ENCODE peak calls at places on chromosomes 13 and 19, in ten cellular contexts. One of them, this sample, is unnamed.

GRCh38 chr19:8367327-8368001 is 3.5 kb downstream of the ANGPTL4 start:
- DNase-seq in testis: peak
- DNase-seq in mucosa of gallbladder: peak
- DNase-seq in activated CD8-positive, alpha-beta memory T cell treated with anti-CD3 and anti-CD28 coated beads for 24 hours: no peak
- DNase-seq in transverse colon: peak
- DNase-seq in smooth muscle cell of the brain vasculature: peak
- DNase-seq in hypothalamus: peak
- DNase-seq in CD4-positive, alpha-beta memory T cell: no peak
- DNase-seq in amniotic stem cell: peak
- DNase-seq in naive thymus-derived CD4-positive, alpha-beta T cell: no peak
- DNase-seq in this sample: peak

GRCh38 chr19:18253130-18253529 is 21.1 kb downstream of the IQCN start:
- DNase-seq in testis: no peak
- DNase-seq in mucosa of gallbladder: no peak
- DNase-seq in activated CD8-positive, alpha-beta memory T cell treated with anti-CD3 and anti-CD28 coated beads for 24 hours: no peak
- DNase-seq in transverse colon: no peak
- DNase-seq in smooth muscle cell of the brain vasculature: no peak
- DNase-seq in hypothalamus: no peak
- DNase-seq in CD4-positive, alpha-beta memory T cell: no peak
- DNase-seq in amniotic stem cell: no peak
- DNase-seq in naive thymus-derived CD4-positive, alpha-beta T cell: no peak
- DNase-seq in this sample: no peak

GRCh38 chr13:99224019-99224418 is 23.4 kb downstream of the UBAC2 start:
- DNase-seq in testis: no peak
- DNase-seq in mucosa of gallbladder: no peak
- DNase-seq in activated CD8-positive, alpha-beta memory T cell treated with anti-CD3 and anti-CD28 coated beads for 24 hours: no peak
- DNase-seq in transverse colon: no peak
- DNase-seq in smooth muscle cell of the brain vasculature: no peak
- DNase-seq in hypothalamus: no peak
- DNase-seq in CD4-positive, alpha-beta memory T cell: peak
- DNase-seq in amniotic stem cell: no peak
- DNase-seq in naive thymus-derived CD4-positive, alpha-beta T cell: no peak
- DNase-seq in this sample: no peak

GRCh38 chr19:38134538-38135149 is 89.4 kb downstream of the DPF1 start:
- DNase-seq in testis: peak
- DNase-seq in mucosa of gallbladder: peak
- DNase-seq in activated CD8-positive, alpha-beta memory T cell treated with anti-CD3 and anti-CD28 coated beads for 24 hours: no peak
- DNase-seq in transverse colon: peak
- DNase-seq in smooth muscle cell of the brain vasculature: no peak
- DNase-seq in hypothalamus: no peak
- DNase-seq in CD4-positive, alpha-beta memory T cell: no peak
- DNase-seq in amniotic stem cell: no peak
- DNase-seq in naive thymus-derived CD4-positive, alpha-beta T cell: no peak
- DNase-seq in this sample: no peak

GRCh38 chr13:33349314-33349995 is 63.9 kb upstream of the STARD13 start:
- DNase-seq in testis: peak
- DNase-seq in mucosa of gallbladder: peak
- DNase-seq in activated CD8-positive, alpha-beta memory T cell treated with anti-CD3 and anti-CD28 coated beads for 24 hours: no peak
- DNase-seq in transverse colon: peak
- DNase-seq in smooth muscle cell of the brain vasculature: no peak
- DNase-seq in hypothalamus: no peak
- DNase-seq in CD4-positive, alpha-beta memory T cell: no peak
- DNase-seq in amniotic stem cell: no peak
- DNase-seq in naive thymus-derived CD4-positive, alpha-beta T cell: no peak
- DNase-seq in this sample: no peak

GRCh38 chr19:46515879-46516350 is 20.2 kb upstream of the PNMA8B start:
- DNase-seq in testis: no peak
- DNase-seq in mucosa of gallbladder: no peak
- DNase-seq in activated CD8-positive, alpha-beta memory T cell treated with anti-CD3 and anti-CD28 coated beads for 24 hours: no peak
- DNase-seq in transverse colon: no peak
- DNase-seq in smooth muscle cell of the brain vasculature: no peak
- DNase-seq in hypothalamus: no peak
- DNase-seq in CD4-positive, alpha-beta memory T cell: no peak
- DNase-seq in amniotic stem cell: no peak
- DNase-seq in naive thymus-derived CD4-positive, alpha-beta T cell: peak
- DNase-seq in this sample: no peak

GRCh38 chr13:103188688-103189326 is 122.6 kb upstream of the SLC10A2 start:
- DNase-seq in testis: no peak
- DNase-seq in mucosa of gallbladder: no peak
- DNase-seq in activated CD8-positive, alpha-beta memory T cell treated with anti-CD3 and anti-CD28 coated beads for 24 hours: no peak
- DNase-seq in transverse colon: no peak
- DNase-seq in smooth muscle cell of the brain vasculature: no peak
- DNase-seq in hypothalamus: no peak
- DNase-seq in CD4-positive, alpha-beta memory T cell: no peak
- DNase-seq in amniotic stem cell: peak
- DNase-seq in naive thymus-derived CD4-positive, alpha-beta T cell: no peak
- DNase-seq in this sample: no peak

GRCh38 chr13:105991622-105992254 is 543.7 kb downstream of the EFNB2 start:
- DNase-seq in testis: no peak
- DNase-seq in mucosa of gallbladder: peak
- DNase-seq in activated CD8-positive, alpha-beta memory T cell treated with anti-CD3 and anti-CD28 coated beads for 24 hours: no peak
- DNase-seq in transverse colon: no peak
- DNase-seq in smooth muscle cell of the brain vasculature: peak
- DNase-seq in hypothalamus: peak
- DNase-seq in CD4-positive, alpha-beta memory T cell: no peak
- DNase-seq in amniotic stem cell: no peak
- DNase-seq in naive thymus-derived CD4-positive, alpha-beta T cell: no peak
- DNase-seq in this sample: no peak

GRCh38 chr13:78576266-78576665 is 27.1 kb downstream of the POU4F1 start:
- DNase-seq in testis: no peak
- DNase-seq in mucosa of gallbladder: no peak
- DNase-seq in activated CD8-positive, alpha-beta memory T cell treated with anti-CD3 and anti-CD28 coated beads for 24 hours: no peak
- DNase-seq in transverse colon: no peak
- DNase-seq in smooth muscle cell of the brain vasculature: no peak
- DNase-seq in hypothalamus: no peak
- DNase-seq in CD4-positive, alpha-beta memory T cell: no peak
- DNase-seq in amniotic stem cell: no peak
- DNase-seq in naive thymus-derived CD4-positive, alpha-beta T cell: no peak
- DNase-seq in this sample: no peak

GRCh38 chr13:89763011-89763410 is 1584.5 kb upstream of the MIR17HG start:
- DNase-seq in testis: no peak
- DNase-seq in mucosa of gallbladder: no peak
- DNase-seq in activated CD8-positive, alpha-beta memory T cell treated with anti-CD3 and anti-CD28 coated beads for 24 hours: no peak
- DNase-seq in transverse colon: no peak
- DNase-seq in smooth muscle cell of the brain vasculature: no peak
- DNase-seq in hypothalamus: no peak
- DNase-seq in CD4-positive, alpha-beta memory T cell: no peak
- DNase-seq in amniotic stem cell: no peak
- DNase-seq in naive thymus-derived CD4-positive, alpha-beta T cell: no peak
- DNase-seq in this sample: no peak

GRCh38 chr13:43493496-43494000 is 293.2 kb downstream of the ENOX1 start:
- DNase-seq in testis: no peak
- DNase-seq in mucosa of gallbladder: no peak
- DNase-seq in activated CD8-positive, alpha-beta memory T cell treated with anti-CD3 and anti-CD28 coated beads for 24 hours: no peak
- DNase-seq in transverse colon: no peak
- DNase-seq in smooth muscle cell of the brain vasculature: no peak
- DNase-seq in hypothalamus: no peak
- DNase-seq in CD4-positive, alpha-beta memory T cell: no peak
- DNase-seq in amniotic stem cell: no peak
- DNase-seq in naive thymus-derived CD4-positive, alpha-beta T cell: no peak
- DNase-seq in this sample: no peak

GRCh38 chr19:1455336-1456120 is 5.6 kb downstream of the APC2 start:
- DNase-seq in testis: peak
- DNase-seq in mucosa of gallbladder: peak
- DNase-seq in activated CD8-positive, alpha-beta memory T cell treated with anti-CD3 and anti-CD28 coated beads for 24 hours: no peak
- DNase-seq in transverse colon: peak
- DNase-seq in smooth muscle cell of the brain vasculature: no peak
- DNase-seq in hypothalamus: peak
- DNase-seq in CD4-positive, alpha-beta memory T cell: peak
- DNase-seq in amniotic stem cell: no peak
- DNase-seq in naive thymus-derived CD4-positive, alpha-beta T cell: peak
- DNase-seq in this sample: no peak

GRCh38 chr19:41701401-41702075 is 6.9 kb upstream of the CEACAM5 start:
- DNase-seq in testis: no peak
- DNase-seq in mucosa of gallbladder: no peak
- DNase-seq in activated CD8-positive, alpha-beta memory T cell treated with anti-CD3 and anti-CD28 coated beads for 24 hours: peak
- DNase-seq in transverse colon: peak
- DNase-seq in smooth muscle cell of the brain vasculature: no peak
- DNase-seq in hypothalamus: no peak
- DNase-seq in CD4-positive, alpha-beta memory T cell: no peak
- DNase-seq in amniotic stem cell: no peak
- DNase-seq in naive thymus-derived CD4-positive, alpha-beta T cell: no peak
- DNase-seq in this sample: peak

GRCh38 chr19:10908380-10908960 is 20.0 kb downstream of the YIPF2 start:
- DNase-seq in testis: no peak
- DNase-seq in mucosa of gallbladder: no peak
- DNase-seq in activated CD8-positive, alpha-beta memory T cell treated with anti-CD3 and anti-CD28 coated beads for 24 hours: no peak
- DNase-seq in transverse colon: no peak
- DNase-seq in smooth muscle cell of the brain vasculature: no peak
- DNase-seq in hypothalamus: no peak
- DNase-seq in CD4-positive, alpha-beta memory T cell: no peak
- DNase-seq in amniotic stem cell: no peak
- DNase-seq in naive thymus-derived CD4-positive, alpha-beta T cell: no peak
- DNase-seq in this sample: no peak

GRCh38 chr13:35765387-35765786 is 288.9 kb upstream of the MAB21L1 start:
- DNase-seq in testis: no peak
- DNase-seq in mucosa of gallbladder: no peak
- DNase-seq in activated CD8-positive, alpha-beta memory T cell treated with anti-CD3 and anti-CD28 coated beads for 24 hours: no peak
- DNase-seq in transverse colon: no peak
- DNase-seq in smooth muscle cell of the brain vasculature: no peak
- DNase-seq in hypothalamus: no peak
- DNase-seq in CD4-positive, alpha-beta memory T cell: no peak
- DNase-seq in amniotic stem cell: no peak
- DNase-seq in naive thymus-derived CD4-positive, alpha-beta T cell: no peak
- DNase-seq in this sample: no peak

GRCh38 chr13:47555235-47555634 is 445.8 kb downstream of the SUCLA2 start:
- DNase-seq in testis: no peak
- DNase-seq in mucosa of gallbladder: no peak
- DNase-seq in activated CD8-positive, alpha-beta memory T cell treated with anti-CD3 and anti-CD28 coated beads for 24 hours: no peak
- DNase-seq in transverse colon: no peak
- DNase-seq in smooth muscle cell of the brain vasculature: no peak
- DNase-seq in hypothalamus: no peak
- DNase-seq in CD4-positive, alpha-beta memory T cell: no peak
- DNase-seq in amniotic stem cell: no peak
- DNase-seq in naive thymus-derived CD4-positive, alpha-beta T cell: no peak
- DNase-seq in this sample: no peak

GRCh38 chr19:18173572-18174294 is at the start of gene IFI30:
- DNase-seq in testis: peak
- DNase-seq in mucosa of gallbladder: peak
- DNase-seq in activated CD8-positive, alpha-beta memory T cell treated with anti-CD3 and anti-CD28 coated beads for 24 hours: peak
- DNase-seq in transverse colon: peak
- DNase-seq in smooth muscle cell of the brain vasculature: no peak
- DNase-seq in hypothalamus: peak
- DNase-seq in CD4-positive, alpha-beta memory T cell: peak
- DNase-seq in amniotic stem cell: no peak
- DNase-seq in naive thymus-derived CD4-positive, alpha-beta T cell: peak
- DNase-seq in this sample: no peak

GRCh38 chr19:33064778-33065550 is at the start of gene RHPN2:
- DNase-seq in testis: peak
- DNase-seq in mucosa of gallbladder: peak
- DNase-seq in activated CD8-positive, alpha-beta memory T cell treated with anti-CD3 and anti-CD28 coated beads for 24 hours: peak
- DNase-seq in transverse colon: peak
- DNase-seq in smooth muscle cell of the brain vasculature: no peak
- DNase-seq in hypothalamus: peak
- DNase-seq in CD4-positive, alpha-beta memory T cell: no peak
- DNase-seq in amniotic stem cell: no peak
- DNase-seq in naive thymus-derived CD4-positive, alpha-beta T cell: no peak
- DNase-seq in this sample: peak

GRCh38 chr13:110685305-110685704 is 20.6 kb downstream of the CARS2 start:
- DNase-seq in testis: no peak
- DNase-seq in mucosa of gallbladder: peak
- DNase-seq in activated CD8-positive, alpha-beta memory T cell treated with anti-CD3 and anti-CD28 coated beads for 24 hours: no peak
- DNase-seq in transverse colon: no peak
- DNase-seq in smooth muscle cell of the brain vasculature: no peak
- DNase-seq in hypothalamus: no peak
- DNase-seq in CD4-positive, alpha-beta memory T cell: no peak
- DNase-seq in amniotic stem cell: no peak
- DNase-seq in naive thymus-derived CD4-positive, alpha-beta T cell: no peak
- DNase-seq in this sample: no peak

GRCh38 chr13:97911311-97912138 is 42.0 kb upstream of the IPO5 start:
- DNase-seq in testis: no peak
- DNase-seq in mucosa of gallbladder: no peak
- DNase-seq in activated CD8-positive, alpha-beta memory T cell treated with anti-CD3 and anti-CD28 coated beads for 24 hours: no peak
- DNase-seq in transverse colon: no peak
- DNase-seq in smooth muscle cell of the brain vasculature: no peak
- DNase-seq in hypothalamus: no peak
- DNase-seq in CD4-positive, alpha-beta memory T cell: no peak
- DNase-seq in amniotic stem cell: no peak
- DNase-seq in naive thymus-derived CD4-positive, alpha-beta T cell: no peak
- DNase-seq in this sample: no peak

GRCh38 chr19:16330368-16330801 is 5.8 kb downstream of the KLF2 start:
- DNase-seq in testis: peak
- DNase-seq in mucosa of gallbladder: peak
- DNase-seq in activated CD8-positive, alpha-beta memory T cell treated with anti-CD3 and anti-CD28 coated beads for 24 hours: peak
- DNase-seq in transverse colon: peak
- DNase-seq in smooth muscle cell of the brain vasculature: no peak
- DNase-seq in hypothalamus: no peak
- DNase-seq in CD4-positive, alpha-beta memory T cell: peak
- DNase-seq in amniotic stem cell: peak
- DNase-seq in naive thymus-derived CD4-positive, alpha-beta T cell: peak
- DNase-seq in this sample: no peak

GRCh38 chr13:30796132-30796832 is 60.9 kb downstream of the ALOX5AP start:
- DNase-seq in testis: peak
- DNase-seq in mucosa of gallbladder: no peak
- DNase-seq in activated CD8-positive, alpha-beta memory T cell treated with anti-CD3 and anti-CD28 coated beads for 24 hours: no peak
- DNase-seq in transverse colon: no peak
- DNase-seq in smooth muscle cell of the brain vasculature: no peak
- DNase-seq in hypothalamus: no peak
- DNase-seq in CD4-positive, alpha-beta memory T cell: no peak
- DNase-seq in amniotic stem cell: peak
- DNase-seq in naive thymus-derived CD4-positive, alpha-beta T cell: no peak
- DNase-seq in this sample: no peak

GRCh38 chr19:18440936-18441803 is 3.2 kb upstream of the ISYNA1 start:
- DNase-seq in testis: peak
- DNase-seq in mucosa of gallbladder: no peak
- DNase-seq in activated CD8-positive, alpha-beta memory T cell treated with anti-CD3 and anti-CD28 coated beads for 24 hours: no peak
- DNase-seq in transverse colon: no peak
- DNase-seq in smooth muscle cell of the brain vasculature: no peak
- DNase-seq in hypothalamus: no peak
- DNase-seq in CD4-positive, alpha-beta memory T cell: peak
- DNase-seq in amniotic stem cell: no peak
- DNase-seq in naive thymus-derived CD4-positive, alpha-beta T cell: no peak
- DNase-seq in this sample: no peak

GRCh38 chr13:102598061-102598460 is 1.3 kb downstream of the TPP2 start:
- DNase-seq in testis: no peak
- DNase-seq in mucosa of gallbladder: no peak
- DNase-seq in activated CD8-positive, alpha-beta memory T cell treated with anti-CD3 and anti-CD28 coated beads for 24 hours: no peak
- DNase-seq in transverse colon: no peak
- DNase-seq in smooth muscle cell of the brain vasculature: no peak
- DNase-seq in hypothalamus: no peak
- DNase-seq in CD4-positive, alpha-beta memory T cell: no peak
- DNase-seq in amniotic stem cell: no peak
- DNase-seq in naive thymus-derived CD4-positive, alpha-beta T cell: no peak
- DNase-seq in this sample: no peak

GRCh38 chr19:11191273-11191755 is 6.0 kb downstream of the KANK2 start:
- DNase-seq in testis: peak
- DNase-seq in mucosa of gallbladder: no peak
- DNase-seq in activated CD8-positive, alpha-beta memory T cell treated with anti-CD3 and anti-CD28 coated beads for 24 hours: no peak
- DNase-seq in transverse colon: peak
- DNase-seq in smooth muscle cell of the brain vasculature: no peak
- DNase-seq in hypothalamus: no peak
- DNase-seq in CD4-positive, alpha-beta memory T cell: no peak
- DNase-seq in amniotic stem cell: peak
- DNase-seq in naive thymus-derived CD4-positive, alpha-beta T cell: no peak
- DNase-seq in this sample: peak

GRCh38 chr13:52156724-52157251 is 2.6 kb downstream of the NEK3 start:
- DNase-seq in testis: no peak
- DNase-seq in mucosa of gallbladder: no peak
- DNase-seq in activated CD8-positive, alpha-beta memory T cell treated with anti-CD3 and anti-CD28 coated beads for 24 hours: no peak
- DNase-seq in transverse colon: no peak
- DNase-seq in smooth muscle cell of the brain vasculature: no peak
- DNase-seq in hypothalamus: no peak
- DNase-seq in CD4-positive, alpha-beta memory T cell: no peak
- DNase-seq in amniotic stem cell: no peak
- DNase-seq in naive thymus-derived CD4-positive, alpha-beta T cell: no peak
- DNase-seq in this sample: no peak

GRCh38 chr13:98141938-98142426 is 912 bp upstream of the FARP1 start:
- DNase-seq in testis: peak
- DNase-seq in mucosa of gallbladder: no peak
- DNase-seq in activated CD8-positive, alpha-beta memory T cell treated with anti-CD3 and anti-CD28 coated beads for 24 hours: peak
- DNase-seq in transverse colon: peak
- DNase-seq in smooth muscle cell of the brain vasculature: no peak
- DNase-seq in hypothalamus: no peak
- DNase-seq in CD4-positive, alpha-beta memory T cell: no peak
- DNase-seq in amniotic stem cell: no peak
- DNase-seq in naive thymus-derived CD4-positive, alpha-beta T cell: no peak
- DNase-seq in this sample: no peak

GRCh38 chr13:29210676-29211075 is 384.8 kb downstream of the SLC7A1 start:
- DNase-seq in testis: no peak
- DNase-seq in mucosa of gallbladder: no peak
- DNase-seq in activated CD8-positive, alpha-beta memory T cell treated with anti-CD3 and anti-CD28 coated beads for 24 hours: no peak
- DNase-seq in transverse colon: no peak
- DNase-seq in smooth muscle cell of the brain vasculature: no peak
- DNase-seq in hypothalamus: no peak
- DNase-seq in CD4-positive, alpha-beta memory T cell: no peak
- DNase-seq in amniotic stem cell: no peak
- DNase-seq in naive thymus-derived CD4-positive, alpha-beta T cell: no peak
- DNase-seq in this sample: no peak

This sample was measured in osteocyte.